ENCODE peak calls at places on chromosome 20, in five cellular contexts. Z, M, L, Y and F are unnamed samples. For H3K4me1, the result is how much of the 10 kb centered on the place peaks cover.

GRCh38 chr20:22248052-22248667 is 336.2 kb downstream of the FOXA2 start:
- DNase-seq in Z (no peak), M (peak), L (peak), Y (no peak), F (no peak)

GRCh38 chr20:17992847-17993508 is 24.2 kb downstream of the MGME1 start:
- DNase-seq in Z (no peak), M (no peak), L (peak), Y (no peak), F (no peak)

GRCh38 chr20:40085513-40085912 is 603.5 kb downstream of the MAFB start:
- DNase-seq in Z (no peak), M (no peak), L (no peak), Y (no peak), F (no peak)

GRCh38 chr20:49916146-49917002 is 1.0 kb upstream of the SPATA2 start:
- DNase-seq in Z (peak), M (peak), L (peak), Y (no peak), F (no peak)

GRCh38 chr20:9977629-9978028 is 57.2 kb upstream of the ANKEF1 start:
- DNase-seq in Z (no peak), M (peak), L (no peak), Y (no peak), F (no peak)

GRCh38 chr20:31560094-31560899 is 44.8 kb upstream of the ID1 start:
- DNase-seq in Z (peak), M (peak), L (peak), Y (peak), F (peak)

GRCh38 chr20:12882832-12883506 is 125.8 kb upstream of the SPTLC3 start:
- DNase-seq in Z (no peak), M (no peak), L (no peak), Y (no peak), F (no peak)

GRCh38 chr20:23227976-23228375 is 122.6 kb upstream of the NXT1 start:
- DNase-seq in Z (no peak), M (no peak), L (no peak), Y (no peak), F (no peak)

GRCh38 chr20:16978497-16978896 is 230.3 kb downstream of the OTOR start:
- DNase-seq in Z (no peak), M (no peak), L (no peak), Y (no peak), F (no peak)

GRCh38 chr20:51831891-51832675 is 29.8 kb upstream of the SALL4 start:
- DNase-seq in Z (no peak), M (no peak), L (no peak), Y (no peak), F (no peak)

GRCh38 chr20:48957053-48957481 is 35.6 kb downstream of the ARFGEF2 start:
- DNase-seq in Z (no peak), M (no peak), L (no peak), Y (no peak), F (no peak)

GRCh38 chr20:57957397-57958049 is 247.7 kb upstream of the PMEPA1 start:
- DNase-seq in Z (no peak), M (no peak), L (no peak), Y (no peak), F (no peak)

GRCh38 chr20:20215976-20216727 is 151.8 kb upstream of the INSM1 start:
- DNase-seq in Z (no peak), M (no peak), L (no peak), Y (no peak), F (no peak)

GRCh38 chr20:48697845-48698491 is 129.8 kb downstream of the PREX1 start:
- DNase-seq in Z (peak), M (peak), L (peak), Y (peak), F (no peak)

GRCh38 chr20:51309128-51309527 is 233.4 kb downstream of the NFATC2 start:
- DNase-seq in Z (no peak), M (no peak), L (no peak), Y (no peak), F (no peak)

GRCh38 chr20:48831702-48832422 is 4.1 kb upstream of the PREX1 start:
- DNase-seq in Z (no peak), M (peak), L (peak), Y (no peak), F (no peak)

GRCh38 chr20:17961600-17961965 is 7.0 kb downstream of the SNX5 start:
- DNase-seq in Z (no peak), M (no peak), L (no peak), Y (no peak), F (no peak)

GRCh38 chr20:6959900-6960312 is 192.4 kb downstream of the BMP2 start:
- DNase-seq in Z (no peak), M (no peak), L (peak), Y (no peak), F (no peak)

GRCh38 chr20:56223352-56223751 is 25.2 kb upstream of the MC3R start:
- DNase-seq in Z (no peak), M (no peak), L (no peak), Y (no peak), F (no peak)

GRCh38 chr20:34522969-34523871 is 7.0 kb downstream of the DYNLRB1 start:
- DNase-seq in Z (no peak), M (peak), L (peak), Y (no peak), F (peak)

GRCh38 chr20:49595346-49595745 is 27.4 kb upstream of the PTGIS start:
- DNase-seq in Z (no peak), M (no peak), L (no peak), Y (no peak), F (no peak)

GRCh38 chr20:48656661-48657211 is 171.1 kb downstream of the PREX1 start:
- DNase-seq in Z (no peak), M (no peak), L (peak), Y (no peak), F (no peak)

GRCh38 chr20:873875-874607 is 40.5 kb downstream of the FAM110A start:
- DNase-seq in Z (peak), M (no peak), L (no peak), Y (no peak), F (no peak)

GRCh38 chr20:46017272-46017671 is 8.6 kb downstream of the MMP9 start:
- DNase-seq in Z (no peak), M (no peak), L (no peak), Y (no peak), F (no peak)

GRCh38 chr20:22626501-22626900 is 42.1 kb upstream of the FOXA2 start:
- DNase-seq in Z (no peak), M (no peak), L (no peak), Y (no peak), F (no peak)

GRCh38 chr20:50335105-50335504 is 144.5 kb downstream of the CEBPB start:
- DNase-seq in Z (no peak), M (peak), L (peak), Y (no peak), F (no peak)

GRCh38 chr20:38728237-38728761 is 4.0 kb downstream of the SLC32A1 start:
- DNase-seq in Z (no peak), M (no peak), L (no peak), Y (no peak), F (no peak)

GRCh38 chr20:57770852-57771746 is 61.3 kb upstream of the PMEPA1 start:
- DNase-seq in Z (no peak), M (no peak), L (no peak), Y (no peak), F (no peak)

GRCh38 chr20:9392892-9393857 is 121.2 kb upstream of the LAMP5 start:
- DNase-seq in Z (no peak), M (peak), L (peak), Y (peak), F (no peak)

GRCh38 chr20:62138912-62139311 is 4.3 kb downstream of the PSMA7 start:
- DNase-seq in Z (no peak), M (no peak), L (no peak), Y (no peak), F (no peak)
- H3K27ac ChIP-seq in Z (no peak), M (no peak), L (no peak), Y (no peak), F (peak)

DNA sequence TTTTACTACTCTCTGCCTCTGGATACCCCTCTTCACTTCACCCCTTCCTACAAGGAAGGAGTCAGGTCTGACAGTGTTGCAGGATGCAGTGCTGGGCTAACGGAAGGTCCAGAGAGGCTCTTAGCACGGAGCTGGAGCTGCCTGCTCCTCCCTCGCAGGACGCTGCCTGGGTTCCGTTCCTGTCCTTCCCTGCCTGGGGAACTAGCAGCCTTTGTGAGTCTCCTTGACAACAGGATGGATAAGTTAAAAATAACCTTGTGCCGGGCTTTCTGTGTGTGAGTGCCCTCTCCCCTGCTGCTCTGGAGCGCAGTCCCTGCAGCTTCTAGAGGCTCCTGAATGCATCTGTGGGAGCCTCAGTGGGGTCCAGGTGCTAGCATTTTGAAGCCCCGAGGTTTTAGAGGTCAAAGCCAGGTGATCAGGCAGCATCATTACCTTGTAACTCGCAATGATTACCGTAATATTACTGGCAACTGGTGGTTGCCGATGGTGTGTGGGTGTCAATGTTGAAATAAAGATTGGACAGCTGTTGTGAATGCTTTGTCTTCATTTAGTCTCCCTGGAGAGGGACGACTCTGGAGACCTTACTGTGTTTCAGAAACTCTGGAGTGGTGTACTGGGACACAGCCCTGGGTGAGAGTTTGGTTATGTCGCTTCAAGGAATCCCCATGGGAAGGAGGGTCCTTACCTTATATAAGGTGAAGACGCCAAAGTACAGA is 44.4 kb downstream of the CDS2 start:
- DNase-seq in Z (no peak), M (no peak), L (no peak), Y (no peak), F (no peak)
- H3K4me1 ChIP-seq in Z (under half), M (under half), L (under half), Y (under half), F (under half)

DNA sequence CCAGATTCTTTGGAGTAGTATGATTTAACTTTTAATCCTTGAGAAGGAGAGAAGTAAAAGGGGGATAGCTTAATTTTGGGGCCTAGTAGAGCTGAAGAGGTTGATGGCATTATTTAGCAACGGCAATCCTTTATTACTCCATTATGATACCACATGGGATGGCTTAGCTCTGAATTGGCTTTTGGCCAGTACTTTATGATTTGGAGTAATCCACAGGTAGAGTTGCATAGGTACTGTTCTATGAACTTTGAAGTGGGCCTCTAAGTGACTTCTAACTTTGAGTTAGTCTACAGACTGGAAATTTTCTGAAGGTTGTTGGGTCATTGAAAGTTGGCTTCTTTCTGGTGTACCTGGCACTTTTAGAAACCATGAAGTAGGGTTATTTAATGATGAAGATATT is 11.6 kb downstream of the YWHAB start:
- DNase-seq in Z (no peak), M (no peak), L (no peak), Y (no peak), F (no peak)
- H3K4me3 ChIP-seq in Z (no peak), M (no peak), L (no peak), Y (no peak), F (peak)

GRCh38 chr20:14951707-14952106 is 614.3 kb upstream of the FLRT3 start:
- DNase-seq in Z (no peak), M (no peak), L (peak), Y (no peak), F (no peak)
- H3K27ac ChIP-seq in Z (no peak), M (no peak), L (no peak), Y (no peak), F (no peak)